ENCODE peak calls at places on chromosomes 5 and 9, in five cellular contexts. H is transverse colon, M is ovary, I is uterus, U is fibroblast of lung. J is an unnamed sample. For H3K36me3, the result is how much of the 10 kb centered on the place peaks cover.

GRCh38 chr5:147332643-147333042 is 97.8 kb downstream of the STK32A start:
- DNase-seq in I (no peak), M (no peak), U (no peak), H (no peak), J (no peak)

GRCh38 chr9:37405764-37406380 is 16.6 kb upstream of the GRHPR start:
- DNase-seq in I (no peak), H (no peak), U (no peak), M (no peak), J (no peak)

GRCh38 chr9:109311731-109312130 is 9.1 kb downstream of the EPB41L4B start:
- DNase-seq in M (no peak), U (no peak), I (no peak), H (no peak), J (no peak)

GRCh38 chr9:69204869-69205268 is 30.8 kb downstream of the TJP2 start:
- DNase-seq in M (no peak), I (no peak), H (no peak), U (peak), J (peak)

GRCh38 chr5:147857302-147858129 is 21.0 kb upstream of the SCGB3A2 start:
- DNase-seq in M (peak), H (peak), I (peak), U (peak), J (no peak)

GRCh38 chr9:88396836-88397577 is 8.8 kb downstream of the SPIN1 start:
- DNase-seq in H (no peak), I (no peak), M (no peak), U (peak), J (no peak)

GRCh38 chr9:94533601-94534000 is 21.3 kb upstream of the PCAT7 start:
- DNase-seq in M (no peak), U (no peak), H (no peak), I (no peak), J (no peak)

GRCh38 chr9:94812343-94812742 is 85.8 kb downstream of the AOPEP start:
- DNase-seq in U (peak), M (no peak), H (no peak), I (no peak), J (no peak)

GRCh38 chr5:41925555-41925946 is 470 bp downstream of the FBXO4 start:
- DNase-seq in U (peak), I (peak), H (no peak), M (no peak), J (peak)

GRCh38 chr9:35923927-35924763 is 14.9 kb downstream of the SPAAR start:
- DNase-seq in M (peak), I (peak), U (peak), H (no peak), J (no peak)

GRCh38 chr5:58958701-58959100 is 375.8 kb downstream of the RAB3C start:
- DNase-seq in I (no peak), H (no peak), M (no peak), U (no peak), J (no peak)

GRCh38 chr5:133226186-133226585 is 174.4 kb downstream of the HSPA4 start:
- DNase-seq in I (no peak), M (no peak), U (no peak), H (no peak), J (no peak)

GRCh38 chr5:176144508-176144907 is 93.7 kb upstream of the SIMC1 start:
- DNase-seq in H (no peak), U (no peak), M (no peak), I (no peak), J (no peak)

GRCh38 chr9:131617611-131618010 is 72.3 kb downstream of the PRRT1B start:
- DNase-seq in M (no peak), H (no peak), I (no peak), U (no peak), J (no peak)

GRCh38 chr5:78308689-78309088 is 14.2 kb upstream of the AP3B1 start:
- DNase-seq in U (no peak), H (no peak), I (no peak), M (no peak), J (no peak)

GRCh38 chr9:137320555-137321384 is 18.7 kb upstream of the NRARP start:
- DNase-seq in M (no peak), U (no peak), H (peak), I (no peak), J (peak)

GRCh38 chr5:73945505-73945904 is 319.5 kb downstream of the ARHGEF28 start:
- DNase-seq in M (no peak), I (no peak), H (no peak), U (no peak), J (no peak)

GRCh38 chr5:4275232-4275631 is 679.6 kb downstream of the IRX1 start:
- DNase-seq in H (no peak), U (no peak), I (no peak), M (no peak), J (no peak)

GRCh38 chr5:152883061-152883460 is 478.0 kb upstream of the NMUR2 start:
- DNase-seq in M (no peak), U (no peak), I (no peak), H (no peak), J (no peak)

GRCh38 chr9:21251162-21251561 is 11.4 kb upstream of the IFNA14 start:
- DNase-seq in M (no peak), U (no peak), I (no peak), H (no peak), J (no peak)

GRCh38 chr9:72365525-72366256 is 683 bp upstream of the ZFAND5 start:
- DNase-seq in M (peak), I (peak), U (peak), H (peak), J (peak)

GRCh38 chr5:144125163-144125726 is 45.2 kb downstream of the YIPF5 start:
- DNase-seq in U (peak), I (no peak), M (no peak), H (no peak), J (no peak)

GRCh38 chr5:100576217-100576751 is 41.1 kb downstream of the FAM174A start:
- DNase-seq in I (no peak), U (no peak), M (no peak), H (no peak), J (no peak)

GRCh38 chr5:168947212-168947868 is 353.6 kb downstream of the SLIT3 start:
- DNase-seq in I (peak), U (peak), M (peak), H (peak), J (peak)

GRCh38 chr9:137027369-137028012 is 546 bp downstream of the ABCA2 start:
- DNase-seq in I (no peak), M (no peak), U (peak), H (no peak), J (no peak)

GRCh38 chr9:90899287-90899686 is 97.7 kb downstream of the SYK start:
- DNase-seq in I (no peak), M (no peak), H (no peak), U (no peak), J (no peak)

GRCh38 chr5:129771058-129771838 is 23.4 kb downstream of the MINAR2 start:
- DNase-seq in U (peak), M (no peak), I (no peak), H (peak), J (no peak)

GRCh38 chr9:136342191-136343120 is 15.1 kb downstream of the GPSM1 start:
- DNase-seq in I (peak), H (peak), U (peak), M (peak), J (peak)

GRCh38 chr9:91421987-91422765 is 1.5 kb downstream of the NFIL3 start:
- DNase-seq in I (no peak), U (peak), H (peak), M (no peak), J (no peak)

GRCh38 chr9:127574089-127574921 is 37.8 kb upstream of the STXBP1 start:
- DNase-seq in M (no peak), U (peak), I (no peak), H (peak), J (no peak)

GRCh38 chr5:131109540-131110255 is 55.4 kb downstream of the HINT1 start:
- DNase-seq in I (no peak), M (no peak), H (no peak), U (peak), J (no peak)

GRCh38 chr5:81802625-81803024 is 51.7 kb upstream of the SSBP2 start:
- DNase-seq in H (no peak), M (no peak), I (no peak), U (no peak), J (no peak)

GRCh38 chr9:79665926-79666325 is 94.2 kb downstream of the TLE4 start:
- DNase-seq in M (no peak), H (no peak), U (peak), I (no peak), J (no peak)

GRCh38 chr5:9361835-9362234 is 184.0 kb downstream of the SEMA5A start:
- DNase-seq in H (peak), I (peak), U (peak), M (peak), J (peak)

GRCh38 chr9:120742951-120743416 is 28.7 kb upstream of the MEGF9 start:
- DNase-seq in U (peak), M (no peak), H (no peak), I (no peak), J (no peak)

GRCh38 chr5:392431-392988 is 50.5 kb upstream of the EXOC3 start:
- DNase-seq in H (no peak), I (no peak), U (peak), M (no peak), J (no peak)

GRCh38 chr9:15430920-15431844 is 8.5 kb downstream of the SNAPC3 start:
- DNase-seq in M (no peak), H (peak), U (no peak), I (no peak), J (no peak)

GRCh38 chr5:135194573-135195266 is 160.7 kb upstream of the PITX1 start:
- DNase-seq in H (no peak), I (peak), M (no peak), U (peak), J (no peak)

GRCh38 chr9:101409079-101409477 is 10.4 kb downstream of the ZNF189 start:
- DNase-seq in I (no peak), M (no peak), H (no peak), U (peak), J (no peak)
- H3K36me3 ChIP-seq in I (under half), M (under half), H (under half), U (under half), J (half or more)

GRCh38 chr9:129321511-129322021 is 143.5 kb upstream of the IER5L start:
- DNase-seq in H (no peak), I (peak), M (peak), U (no peak), J (no peak)
- H3K27ac ChIP-seq in H (peak), I (peak), M (peak), U (no peak), J (peak)

GRCh38 chr5:138157626-138158025 is 18.4 kb upstream of the NME5 start:
- DNase-seq in M (no peak), I (no peak), H (no peak), U (no peak), J (no peak)
- H3K36me3 ChIP-seq in M (under half), I (under half), H (under half), U (under half), J (half or more)

GRCh38 chr5:172189693-172190296 is 1.8 kb upstream of the STK10 start:
- DNase-seq in I (no peak), H (no peak), M (no peak), U (no peak), J (no peak)

GRCh38 chr5:172188893-172189692 is 1.1 kb upstream of the STK10 start:
- DNase-seq in I (peak), H (no peak), M (no peak), U (peak), J (no peak)

GRCh38 chr5:172186114-172186695 is 1.8 kb downstream of the STK10 start:
- DNase-seq in I (no peak), U (no peak), H (no peak), M (no peak), J (no peak)

GRCh38 chr5:172187118-172188032 is 649 bp downstream of the STK10 start:
- DNase-seq in U (peak), I (peak), M (peak), H (peak), J (peak)

DNA sequence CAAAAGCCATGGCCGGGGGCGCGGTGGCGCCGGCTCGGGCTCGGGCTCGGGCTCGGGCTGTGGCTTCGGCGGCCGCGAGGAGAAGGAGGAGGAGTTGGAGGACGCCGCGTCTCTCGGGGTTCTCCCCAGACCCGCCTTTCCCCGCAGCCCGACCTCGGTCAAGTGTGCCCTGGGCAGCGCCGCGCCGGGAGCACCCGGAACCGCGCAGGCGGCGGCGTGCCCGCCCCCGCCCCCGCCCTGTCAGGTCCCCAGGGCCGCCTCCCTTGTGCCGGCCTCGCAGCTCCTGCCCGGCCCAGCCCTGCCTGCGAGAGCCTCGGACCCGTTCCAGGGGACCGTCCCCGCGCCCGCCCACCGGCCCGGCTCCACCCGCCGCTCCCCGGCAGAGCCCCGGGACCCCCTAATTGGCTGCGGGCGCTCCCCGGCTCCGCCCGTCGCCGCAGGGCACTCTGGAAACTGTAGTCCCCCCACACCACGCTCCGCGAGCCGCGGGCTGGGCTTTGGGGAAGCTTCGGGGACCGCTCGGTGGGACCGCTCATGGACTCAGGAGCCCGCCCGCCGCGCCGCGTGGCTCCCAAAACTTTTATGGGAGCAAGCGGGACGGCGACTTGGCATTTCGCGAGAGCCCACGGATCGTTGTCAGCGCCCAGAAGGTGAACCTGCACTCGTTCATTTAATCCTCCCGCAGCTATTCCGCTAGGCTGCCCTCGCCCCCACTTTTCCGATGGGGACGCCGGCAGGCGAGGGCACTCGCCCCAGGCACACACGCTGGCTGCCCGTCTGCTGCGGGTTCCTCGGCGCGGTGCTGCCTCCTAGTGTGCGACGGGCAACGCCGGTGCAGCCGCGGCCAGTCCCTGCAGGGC is at the start of gene STK10:
- DNase-seq in I (peak), M (peak), U (peak), H (peak), J (peak)
- H3K27ac ChIP-seq in I (peak), M (peak), U (peak), H (peak), J (peak)

GRCh38 chr5:177304392-177305119 is 957 bp downstream of the PRELID1 start:
- DNase-seq in H (peak), U (peak), M (no peak), I (no peak), J (no peak)
- H3K36me3 ChIP-seq in H (under half), U (under half), M (under half), I (under half), J (under half)

DNA sequence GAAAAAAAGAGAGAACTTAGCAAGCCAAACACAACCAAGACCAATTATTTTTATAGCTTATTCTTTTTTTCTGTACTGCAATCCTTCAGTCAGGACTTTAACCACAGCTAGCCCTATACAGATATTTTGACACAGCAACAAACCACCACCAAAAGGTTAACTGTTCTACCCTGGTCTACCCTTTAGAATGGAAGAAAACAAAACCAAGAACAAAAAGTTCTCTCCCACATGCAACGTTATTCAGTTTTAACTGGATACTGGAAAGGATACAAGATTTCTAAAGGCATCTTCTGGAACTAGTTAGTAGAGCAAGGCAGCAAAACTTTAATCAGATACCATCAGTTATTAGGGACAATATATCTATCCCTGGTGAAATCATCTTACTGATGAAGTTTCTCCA is 32.6 kb downstream of the ECPAS start:
- DNase-seq in I (no peak), U (no peak), H (no peak), M (no peak), J (no peak)
- H3K27ac ChIP-seq in I (peak), U (no peak), H (no peak), M (no peak), J (peak)

GRCh38 chr9:134463293-134463692 is 137.0 kb downstream of the RXRA start:
- DNase-seq in I (no peak), U (no peak), H (no peak), M (no peak), J (no peak)

GRCh38 chr9:134469041-134469875 is 143.0 kb downstream of the RXRA start:
- DNase-seq in U (peak), M (peak), I (peak), H (peak), J (peak)

GRCh38 chr9:134462304-134462703 is 136.0 kb downstream of the RXRA start:
- DNase-seq in I (no peak), H (no peak), U (no peak), M (no peak), J (no peak)

GRCh38 chr9:134468358-134468757 is 142.1 kb downstream of the RXRA start:
- DNase-seq in I (no peak), M (no peak), U (no peak), H (no peak), J (no peak)

GRCh38 chr9:134466869-134467616 is 140.8 kb downstream of the RXRA start:
- DNase-seq in I (no peak), M (no peak), U (no peak), H (no peak), J (no peak)
- H3K36me3 ChIP-seq in I (under half), M (under half), U (under half), H (under half), J (under half)

DNA sequence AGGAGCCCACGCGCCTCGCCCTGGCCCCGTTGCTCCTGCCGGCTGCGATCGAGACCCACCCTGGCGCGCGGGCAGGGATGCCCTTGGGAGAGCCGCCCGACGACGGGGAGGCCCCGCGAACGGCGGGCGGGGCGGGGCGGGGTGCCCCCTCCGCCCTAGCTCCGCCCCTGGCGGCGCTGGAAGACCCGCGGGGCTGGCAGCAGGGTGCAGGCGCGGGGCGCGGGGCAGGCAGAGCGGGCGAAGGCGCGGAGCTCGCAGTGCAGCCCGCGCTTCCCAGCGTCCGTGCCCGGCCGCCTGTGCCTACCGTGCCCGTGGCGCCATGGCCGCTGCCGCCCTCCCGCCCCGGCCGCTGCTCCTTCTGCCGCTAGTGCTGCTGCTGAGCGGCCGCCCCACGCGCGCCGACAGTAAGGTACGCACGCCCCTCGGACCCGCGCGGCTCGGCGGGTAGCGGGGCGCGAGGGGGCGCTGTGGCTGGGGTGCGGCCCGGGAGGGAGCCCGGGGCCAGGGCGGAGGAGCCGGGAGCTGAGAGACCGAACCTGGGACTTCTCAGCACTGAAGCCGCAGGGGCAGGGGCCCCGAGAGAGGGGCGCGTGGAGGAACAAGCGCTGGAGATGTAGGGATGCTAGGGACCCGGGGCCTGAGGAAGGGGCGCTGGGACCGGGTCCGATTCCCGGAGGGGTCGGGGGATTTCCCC is at the start of gene OLFML2A:
- DNase-seq in H (peak), U (no peak), I (peak), M (peak), J (no peak)
- H3K27ac ChIP-seq in H (peak), U (no peak), I (peak), M (peak), J (peak)

GRCh38 chr9:134036130-134036529 is 10.8 kb downstream of the BRD3OS start:
- DNase-seq in U (no peak), H (no peak), I (no peak), M (no peak), J (no peak)
- H3K36me3 ChIP-seq in U (under half), H (under half), I (under half), M (under half), J (half or more)